ENCODE peak calls at places on chromosome 3, in six cellular contexts. One of them, this sample, is unnamed.

GRCh38 chr3:126160243-126161210 is 19.9 kb downstream of the ALDH1L1 start:
- DNase-seq in K562: no peak
- DNase-seq in H1: peak
- DNase-seq in IMR-90: no peak
- DNase-seq in lower leg skin: peak
- DNase-seq in A549: no peak
- DNase-seq in this sample: no peak

GRCh38 chr3:52454235-52454937 is 545 bp upstream of the TNNC1 start:
- DNase-seq in K562: no peak
- DNase-seq in H1: no peak
- DNase-seq in IMR-90: no peak
- DNase-seq in lower leg skin: peak
- DNase-seq in A549: no peak
- DNase-seq in this sample: no peak

GRCh38 chr3:120429921-120430361 is 20.9 kb downstream of the FSTL1 start:
- DNase-seq in K562: no peak
- DNase-seq in H1: no peak
- DNase-seq in IMR-90: peak
- DNase-seq in lower leg skin: no peak
- DNase-seq in A549: no peak
- DNase-seq in this sample: no peak

GRCh38 chr3:13891492-13892073 is 11.7 kb upstream of the WNT7A start:
- DNase-seq in K562: peak
- DNase-seq in H1: peak
- DNase-seq in IMR-90: no peak
- DNase-seq in lower leg skin: peak
- DNase-seq in A549: no peak
- DNase-seq in this sample: peak

GRCh38 chr3:196707566-196707965 is 4.5 kb downstream of the CEP19 start:
- DNase-seq in K562: no peak
- DNase-seq in H1: no peak
- DNase-seq in IMR-90: no peak
- DNase-seq in lower leg skin: no peak
- DNase-seq in A549: no peak
- DNase-seq in this sample: no peak

GRCh38 chr3:168990111-168990510 is 673.4 kb downstream of the MECOM start:
- DNase-seq in K562: no peak
- DNase-seq in H1: no peak
- DNase-seq in IMR-90: peak
- DNase-seq in lower leg skin: no peak
- DNase-seq in A549: no peak
- DNase-seq in this sample: no peak

GRCh38 chr3:9955067-9955502 is 2.9 kb upstream of the PRRT3 start:
- DNase-seq in K562: no peak
- DNase-seq in H1: peak
- DNase-seq in IMR-90: peak
- DNase-seq in lower leg skin: no peak
- DNase-seq in A549: no peak
- DNase-seq in this sample: no peak

GRCh38 chr3:13655074-13655913 is 106.4 kb downstream of the FBLN2 start:
- DNase-seq in K562: peak
- DNase-seq in H1: peak
- DNase-seq in IMR-90: peak
- DNase-seq in lower leg skin: no peak
- DNase-seq in A549: peak
- DNase-seq in this sample: peak

GRCh38 chr3:133369041-133369440 is 30.8 kb upstream of the BFSP2 start:
- DNase-seq in K562: no peak
- DNase-seq in H1: peak
- DNase-seq in IMR-90: no peak
- DNase-seq in lower leg skin: no peak
- DNase-seq in A549: no peak
- DNase-seq in this sample: no peak

GRCh38 chr3:152037953-152038352 is 164.5 kb downstream of the SUCNR1 start:
- DNase-seq in K562: no peak
- DNase-seq in H1: no peak
- DNase-seq in IMR-90: no peak
- DNase-seq in lower leg skin: no peak
- DNase-seq in A549: no peak
- DNase-seq in this sample: no peak

GRCh38 chr3:138935864-138936762 is 10.8 kb downstream of the FOXL2 start:
- DNase-seq in K562: peak
- DNase-seq in H1: peak
- DNase-seq in IMR-90: peak
- DNase-seq in lower leg skin: peak
- DNase-seq in A549: peak
- DNase-seq in this sample: peak

GRCh38 chr3:3998140-3998977 is 199.1 kb downstream of the LRRN1 start:
- DNase-seq in K562: peak
- DNase-seq in H1: peak
- DNase-seq in IMR-90: no peak
- DNase-seq in lower leg skin: no peak
- DNase-seq in A549: peak
- DNase-seq in this sample: peak

GRCh38 chr3:195046441-195046840 is 224.5 kb downstream of the XXYLT1 start:
- DNase-seq in K562: no peak
- DNase-seq in H1: no peak
- DNase-seq in IMR-90: no peak
- DNase-seq in lower leg skin: peak
- DNase-seq in A549: no peak
- DNase-seq in this sample: no peak

GRCh38 chr3:38549486-38549885 is 53.3 kb downstream of the EXOG start:
- DNase-seq in K562: no peak
- DNase-seq in H1: no peak
- DNase-seq in IMR-90: no peak
- DNase-seq in lower leg skin: peak
- DNase-seq in A549: no peak
- DNase-seq in this sample: no peak

GRCh38 chr3:72997421-72997961 is 880 bp downstream of the PPP4R2 start:
- DNase-seq in K562: peak
- DNase-seq in H1: no peak
- DNase-seq in IMR-90: peak
- DNase-seq in lower leg skin: no peak
- DNase-seq in A549: peak
- DNase-seq in this sample: peak

GRCh38 chr3:127796045-127796720 is 26.1 kb downstream of the MGLL start:
- DNase-seq in K562: no peak
- DNase-seq in H1: no peak
- DNase-seq in IMR-90: no peak
- DNase-seq in lower leg skin: no peak
- DNase-seq in A549: no peak
- DNase-seq in this sample: no peak

GRCh38 chr3:196207833-196208607 is 3.2 kb downstream of the ZDHHC19 start:
- DNase-seq in K562: peak
- DNase-seq in H1: peak
- DNase-seq in IMR-90: no peak
- DNase-seq in lower leg skin: no peak
- DNase-seq in A549: peak
- DNase-seq in this sample: no peak

GRCh38 chr3:8841472-8841871 is 72.1 kb upstream of the OXTR start:
- DNase-seq in K562: no peak
- DNase-seq in H1: no peak
- DNase-seq in IMR-90: no peak
- DNase-seq in lower leg skin: no peak
- DNase-seq in A549: no peak
- DNase-seq in this sample: no peak

GRCh38 chr3:39224288-39224687 is 31.9 kb upstream of the XIRP1 start:
- DNase-seq in K562: no peak
- DNase-seq in H1: no peak
- DNase-seq in IMR-90: no peak
- DNase-seq in lower leg skin: no peak
- DNase-seq in A549: no peak
- DNase-seq in this sample: no peak

GRCh38 chr3:117761992-117762944 is 1052.7 kb downstream of the TUSC7 start:
- DNase-seq in K562: no peak
- DNase-seq in H1: no peak
- DNase-seq in IMR-90: no peak
- DNase-seq in lower leg skin: no peak
- DNase-seq in A549: no peak
- DNase-seq in this sample: no peak

GRCh38 chr3:16103472-16103871 is 71.0 kb upstream of the GALNT15 start:
- DNase-seq in K562: no peak
- DNase-seq in H1: no peak
- DNase-seq in IMR-90: peak
- DNase-seq in lower leg skin: no peak
- DNase-seq in A549: no peak
- DNase-seq in this sample: no peak

GRCh38 chr3:120450914-120451669 is at the start of gene FSTL1:
- DNase-seq in K562: no peak
- DNase-seq in H1: peak
- DNase-seq in IMR-90: peak
- DNase-seq in lower leg skin: peak
- DNase-seq in A549: no peak
- DNase-seq in this sample: no peak

GRCh38 chr3:48431224-48432029 is 1.5 kb upstream of the PLXNB1 start:
- DNase-seq in K562: no peak
- DNase-seq in H1: no peak
- DNase-seq in IMR-90: no peak
- DNase-seq in lower leg skin: no peak
- DNase-seq in A549: no peak
- DNase-seq in this sample: no peak

GRCh38 chr3:114569186-114569585 is 275.4 kb downstream of the TIGIT start:
- DNase-seq in K562: no peak
- DNase-seq in H1: no peak
- DNase-seq in IMR-90: peak
- DNase-seq in lower leg skin: no peak
- DNase-seq in A549: no peak
- DNase-seq in this sample: no peak

GRCh38 chr3:99765042-99765942 is 52.4 kb upstream of the CMSS1 start:
- DNase-seq in K562: no peak
- DNase-seq in H1: no peak
- DNase-seq in IMR-90: peak
- DNase-seq in lower leg skin: no peak
- DNase-seq in A549: no peak
- DNase-seq in this sample: no peak

GRCh38 chr3:73043414-73043813 is 18.0 kb upstream of the EBLN2 start:
- DNase-seq in K562: no peak
- DNase-seq in H1: no peak
- DNase-seq in IMR-90: no peak
- DNase-seq in lower leg skin: no peak
- DNase-seq in A549: no peak
- DNase-seq in this sample: no peak

GRCh38 chr3:64666171-64666581 is 21.6 kb downstream of the ADAMTS9 start:
- DNase-seq in K562: no peak
- DNase-seq in H1: no peak
- DNase-seq in IMR-90: no peak
- DNase-seq in lower leg skin: no peak
- DNase-seq in A549: peak
- DNase-seq in this sample: no peak

GRCh38 chr3:20039765-20040475 is at the start of gene KAT2B:
- DNase-seq in K562: peak
- DNase-seq in H1: peak
- DNase-seq in IMR-90: peak
- DNase-seq in lower leg skin: peak
- DNase-seq in A549: peak
- DNase-seq in this sample: peak
- TF ChIP-seq POLR2A in K562: peak
- TF ChIP-seq POLR2A in H1: no peak
- TF ChIP-seq POLR2A in IMR-90: no peak
- TF ChIP-seq POLR2A in lower leg skin: no peak
- TF ChIP-seq POLR2A in A549: no peak
- TF ChIP-seq POLR2A in this sample: peak

GRCh38 chr3:160449660-160450598 is at the start of gene TRIM59:
- DNase-seq in K562: peak
- DNase-seq in H1: peak
- DNase-seq in IMR-90: peak
- DNase-seq in lower leg skin: peak
- DNase-seq in A549: peak
- DNase-seq in this sample: no peak
- TF ChIP-seq POLR2A in K562: peak
- TF ChIP-seq POLR2A in H1: peak
- TF ChIP-seq POLR2A in IMR-90: peak
- TF ChIP-seq POLR2A in lower leg skin: no peak
- TF ChIP-seq POLR2A in A549: peak
- TF ChIP-seq POLR2A in this sample: no peak

GRCh38 chr3:46979958-46980497 is 562 bp downstream of the NBEAL2 start:
- DNase-seq in K562: no peak
- DNase-seq in H1: no peak
- DNase-seq in IMR-90: no peak
- DNase-seq in lower leg skin: peak
- DNase-seq in A549: no peak
- DNase-seq in this sample: peak

GRCh38 chr3:46978381-46978780 is 1.1 kb upstream of the NBEAL2 start:
- DNase-seq in K562: no peak
- DNase-seq in H1: no peak
- DNase-seq in IMR-90: no peak
- DNase-seq in lower leg skin: peak
- DNase-seq in A549: no peak
- DNase-seq in this sample: no peak

GRCh38 chr3:46977811-46978195 is 1.3 kb upstream of the CCDC12 start:
- DNase-seq in K562: no peak
- DNase-seq in H1: no peak
- DNase-seq in IMR-90: no peak
- DNase-seq in lower leg skin: peak
- DNase-seq in A549: no peak
- DNase-seq in this sample: no peak

GRCh38 chr3:46976326-46977190 is at the start of gene CCDC12:
- DNase-seq in K562: peak
- DNase-seq in H1: peak
- DNase-seq in IMR-90: peak
- DNase-seq in lower leg skin: peak
- DNase-seq in A549: peak
- DNase-seq in this sample: peak

GRCh38 chr3:46978985-46979944 is at the start of gene NBEAL2:
- DNase-seq in K562: peak
- DNase-seq in H1: peak
- DNase-seq in IMR-90: peak
- DNase-seq in lower leg skin: peak
- DNase-seq in A549: peak
- DNase-seq in this sample: peak
- TF ChIP-seq POLR2A in K562: peak
- TF ChIP-seq POLR2A in H1: no peak
- TF ChIP-seq POLR2A in IMR-90: no peak
- TF ChIP-seq POLR2A in lower leg skin: no peak
- TF ChIP-seq POLR2A in A549: peak
- TF ChIP-seq POLR2A in this sample: peak

GRCh38 chr3:107524214-107525100 is 1.7 kb downstream of the BBX start:
- DNase-seq in K562: peak
- DNase-seq in H1: no peak
- DNase-seq in IMR-90: peak
- DNase-seq in lower leg skin: peak
- DNase-seq in A549: peak
- DNase-seq in this sample: peak
- TF ChIP-seq POLR2A in K562: no peak
- TF ChIP-seq POLR2A in H1: no peak
- TF ChIP-seq POLR2A in IMR-90: peak
- TF ChIP-seq POLR2A in lower leg skin: no peak
- TF ChIP-seq POLR2A in A549: peak
- TF ChIP-seq POLR2A in this sample: no peak

This sample was measured in NB4.